ENCODE peak calls at places on chromosomes 11 and 22, in seven cellular contexts. D is mammary epithelial cell, Y is upper lobe of right lung, I is coronary artery, Z is GM13976, M is adrenal gland, L is retinal pigment epithelial cell. N is an unnamed sample.

GRCh38 chr11:46348986-46349401 is 1.7 kb downstream of the DGKZ start:
- DNase-seq in I (no peak), D (no peak), M (no peak), L (no peak), Y (no peak), Z (no peak), N (no peak)

GRCh38 chr11:32440372-32440888 is 5.1 kb upstream of the WT1 start:
- DNase-seq in Z (no peak), I (no peak), L (no peak), Y (no peak), M (no peak), D (no peak), N (no peak)

GRCh38 chr22:50084570-50084969 is 656 bp downstream of the MLC1 start:
- DNase-seq in Y (no peak), L (no peak), Z (peak), D (no peak), I (no peak), M (no peak), N (no peak)

GRCh38 chr11:8814923-8815240 is 96.1 kb upstream of the AKIP1 start:
- DNase-seq in I (no peak), M (peak), L (no peak), Y (no peak), D (no peak), Z (no peak), N (no peak)

GRCh38 chr22:49197986-49198704 is 629.5 kb downstream of the BRD1 start:
- DNase-seq in D (no peak), L (no peak), M (peak), I (peak), Y (peak), Z (no peak), N (no peak)

GRCh38 chr11:87097582-87097981 is 59.8 kb downstream of the TMEM135 start:
- DNase-seq in D (peak), M (peak), I (no peak), Y (no peak), L (no peak), Z (peak), N (peak)

GRCh38 chr22:25183959-25184619 is 15.6 kb upstream of the CRYBB3 start:
- DNase-seq in M (no peak), D (no peak), Y (peak), L (no peak), Z (no peak), I (no peak), N (no peak)

GRCh38 chr11:112610494-112610893 is 349.8 kb upstream of the PLET1 start:
- DNase-seq in I (no peak), D (peak), L (no peak), Y (no peak), Z (no peak), M (no peak), N (no peak)

GRCh38 chr11:6817668-6818067 is 18.2 kb upstream of the OR6A2 start:
- DNase-seq in D (no peak), I (no peak), Y (no peak), Z (no peak), L (no peak), M (no peak), N (no peak)

GRCh38 chr11:117839936-117840813 is 15.6 kb upstream of the FXYD2 start:
- DNase-seq in Y (peak), D (no peak), L (no peak), Z (no peak), M (no peak), I (peak), N (no peak)

GRCh38 chr11:66157182-66157864 is 87.3 kb downstream of the PACS1 start:
- DNase-seq in M (no peak), Y (no peak), D (no peak), L (no peak), I (no peak), Z (peak), N (peak)

GRCh38 chr11:126415669-126416420 is 60.4 kb downstream of the ST3GAL4 start:
- DNase-seq in I (peak), L (no peak), D (no peak), M (peak), Z (no peak), Y (peak), N (no peak)

GRCh38 chr11:87355614-87356013 is 317.9 kb downstream of the TMEM135 start:
- DNase-seq in I (no peak), Z (no peak), M (no peak), Y (no peak), L (no peak), D (no peak), N (no peak)

GRCh38 chr22:31661851-31662667 is at the start of gene PISD:
- DNase-seq in L (peak), Z (peak), D (peak), Y (peak), M (peak), I (peak), N (peak)

GRCh38 chr11:4041731-4042391 is 52.7 kb upstream of the RRM1 start:
- DNase-seq in Z (no peak), M (no peak), I (no peak), D (no peak), Y (no peak), L (no peak), N (no peak)

GRCh38 chr11:128868851-128869671 is 2.0 kb upstream of the KCNJ1 start:
- DNase-seq in Y (no peak), M (no peak), I (no peak), Z (no peak), D (no peak), L (no peak), N (no peak)

GRCh38 chr11:120482149-120482548 is 29.4 kb upstream of the GRIK4 start:
- DNase-seq in M (peak), Z (no peak), Y (no peak), I (no peak), L (no peak), D (no peak), N (no peak)

GRCh38 chr22:38021201-38021600 is 36.0 kb upstream of the PICK1 start:
- DNase-seq in Z (no peak), D (no peak), M (no peak), Y (no peak), L (no peak), I (no peak), N (no peak)

GRCh38 chr22:37659897-37660708 is 1.6 kb downstream of the PDXP start:
- DNase-seq in D (no peak), L (no peak), M (peak), Y (no peak), I (no peak), Z (no peak), N (no peak)

GRCh38 chr11:64760759-64761417 is 1.1 kb upstream of the PYGM start:
- DNase-seq in I (no peak), M (no peak), Y (peak), D (no peak), Z (peak), L (no peak), N (peak)

GRCh38 chr11:45282070-45282469 is 4.1 kb downstream of the SYT13 start:
- DNase-seq in M (no peak), Y (no peak), D (no peak), L (no peak), Z (no peak), I (no peak), N (no peak)

GRCh38 chr22:19753090-19753842 is 7.3 kb upstream of the TBX1 start:
- DNase-seq in I (no peak), Y (no peak), Z (no peak), M (no peak), L (no peak), D (no peak), N (no peak)

GRCh38 chr11:29324328-29324727 is 692.5 kb downstream of the KCNA4 start:
- DNase-seq in Y (no peak), Z (no peak), L (no peak), M (no peak), I (no peak), D (no peak), N (no peak)

GRCh38 chr11:1825785-1826451 is 8.9 kb upstream of the SYT8 start:
- DNase-seq in I (no peak), D (no peak), Y (no peak), L (no peak), Z (no peak), M (no peak), N (no peak)

GRCh38 chr11:706957-707816 is 1.2 kb downstream of the EPS8L2 start:
- DNase-seq in L (no peak), Z (no peak), M (peak), Y (peak), I (peak), D (peak), N (peak)
- TF ChIP-seq CTCF in L (peak), Z (no peak), M (no peak), Y (no peak), I (no peak), D (no peak), N (no peak)

DNA sequence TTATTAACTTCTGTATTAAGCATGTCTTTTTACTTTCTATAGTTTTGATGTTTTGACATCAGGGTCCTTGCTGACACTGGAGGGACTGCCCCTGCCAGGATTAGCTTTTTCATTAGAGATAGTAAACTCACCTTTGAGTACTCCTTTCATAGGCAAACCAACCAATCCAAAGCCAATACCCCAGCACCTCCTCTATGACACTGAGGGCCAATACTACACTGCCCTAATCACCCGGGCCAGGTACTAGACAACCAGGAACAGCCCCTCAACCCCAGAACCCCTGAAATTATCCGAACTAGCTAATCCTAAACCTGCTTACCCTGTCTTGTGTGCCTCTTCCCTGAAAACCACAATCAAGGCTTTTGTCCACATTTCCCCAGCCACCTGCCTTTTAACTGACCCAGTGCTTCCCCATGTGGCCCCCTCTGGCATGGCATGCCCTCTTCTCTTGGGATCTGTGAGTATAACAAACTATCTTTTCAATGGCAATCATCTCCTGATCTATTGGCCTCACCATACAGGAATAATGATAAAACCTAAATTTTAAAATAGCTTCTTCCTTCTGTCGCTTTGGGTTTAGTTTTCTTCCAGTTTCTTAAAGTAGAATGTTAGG is 31.2 kb downstream of the RAB6A start:
- DNase-seq in Z (no peak), L (no peak), M (no peak), Y (no peak), I (no peak), D (no peak), N (no peak)
- TF ChIP-seq CTCF in Z (no peak), L (peak), M (peak), Y (peak), I (no peak), D (peak), N (peak)

GRCh38 chr11:11073996-11074395 is 216.1 kb upstream of the ZBED5 start:
- DNase-seq in M (no peak), I (no peak), D (peak), Y (no peak), Z (no peak), L (no peak), N (no peak)

GRCh38 chr11:11076276-11076675 is 218.4 kb upstream of the ZBED5 start:
- DNase-seq in L (no peak), M (no peak), D (no peak), I (no peak), Y (no peak), Z (no peak), N (no peak)

GRCh38 chr11:11074686-11075370 is 217.0 kb upstream of the ZBED5 start:
- DNase-seq in D (no peak), I (no peak), M (no peak), L (no peak), Y (no peak), Z (no peak), N (no peak)

GRCh38 chr11:11076879-11077278 is 219.0 kb upstream of the ZBED5 start:
- DNase-seq in I (no peak), M (no peak), D (no peak), Y (no peak), Z (no peak), L (no peak), N (no peak)

DNA sequence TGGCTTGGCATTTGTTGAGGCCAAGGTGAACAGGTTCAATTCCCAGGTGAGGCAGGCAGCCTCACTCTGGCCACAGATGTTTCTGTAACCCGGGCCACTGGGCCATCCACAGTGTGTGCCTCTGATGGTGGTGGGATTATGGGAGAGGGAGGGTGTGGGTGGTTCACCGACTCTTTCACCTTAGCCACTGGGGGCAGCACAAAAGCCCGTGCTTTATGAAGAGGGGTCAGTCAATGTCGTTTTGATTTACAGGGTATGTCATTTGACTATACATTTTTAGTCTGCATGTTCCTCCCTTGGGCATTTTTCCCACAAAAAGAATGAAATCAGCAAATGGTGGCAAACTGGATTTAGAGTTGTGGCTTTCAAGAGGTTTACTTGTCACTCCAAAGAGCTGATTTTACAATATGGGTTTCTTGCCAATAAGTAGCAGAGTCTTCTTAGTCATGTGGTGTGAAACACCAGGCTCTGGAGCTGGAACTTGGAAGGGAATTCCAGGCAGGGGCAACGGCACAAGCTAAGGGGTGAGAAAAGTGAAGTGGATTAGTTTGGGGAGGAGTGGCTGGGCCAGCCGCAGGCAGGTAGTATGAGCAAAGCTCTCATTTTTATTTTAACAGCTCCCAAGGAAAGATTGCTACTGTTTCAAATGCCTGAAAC is 217.8 kb upstream of the ZBED5 start:
- DNase-seq in D (no peak), M (no peak), L (no peak), I (no peak), Z (no peak), Y (no peak), N (no peak)
- TF ChIP-seq CTCF in D (no peak), M (no peak), L (peak), I (no peak), Z (no peak), Y (no peak), N (no peak)

GRCh38 chr11:20589796-20590195 is 9.6 kb upstream of the SLC6A5 start:
- DNase-seq in I (no peak), L (no peak), D (no peak), M (no peak), Y (no peak), Z (no peak), N (no peak)

GRCh38 chr11:20596629-20597129 is 2.7 kb upstream of the SLC6A5 start:
- DNase-seq in Z (no peak), L (no peak), M (no peak), D (peak), Y (no peak), I (no peak), N (peak)

GRCh38 chr11:20594274-20595061 is 4.9 kb upstream of the SLC6A5 start:
- DNase-seq in Z (no peak), I (no peak), M (no peak), L (no peak), Y (no peak), D (no peak), N (no peak)

GRCh38 chr11:20595101-20595500 is 4.3 kb upstream of the SLC6A5 start:
- DNase-seq in Z (no peak), Y (no peak), M (no peak), I (no peak), D (no peak), L (no peak), N (no peak)

GRCh38 chr11:20592741-20593140 is 6.7 kb upstream of the SLC6A5 start:
- DNase-seq in I (no peak), D (no peak), Y (no peak), Z (no peak), L (no peak), M (no peak), N (no peak)
- TF ChIP-seq CTCF in I (no peak), D (no peak), Y (no peak), Z (no peak), L (no peak), M (no peak), N (no peak)

GRCh38 chr11:90555477-90555876 is 332.6 kb upstream of the CHORDC1 start:
- DNase-seq in L (no peak), M (no peak), Y (no peak), I (no peak), D (no peak), Z (no peak), N (no peak)
- TF ChIP-seq CTCF in L (no peak), M (no peak), Y (no peak), I (no peak), D (no peak), Z (no peak), N (no peak)

GRCh38 chr11:20671856-20672546 is 2.6 kb downstream of the NELL1 start:
- DNase-seq in I (no peak), Y (no peak), D (peak), M (no peak), Z (peak), L (no peak), N (peak)
- TF ChIP-seq CTCF in I (no peak), Y (no peak), D (peak), M (no peak), Z (no peak), L (peak), N (peak)

DNA sequence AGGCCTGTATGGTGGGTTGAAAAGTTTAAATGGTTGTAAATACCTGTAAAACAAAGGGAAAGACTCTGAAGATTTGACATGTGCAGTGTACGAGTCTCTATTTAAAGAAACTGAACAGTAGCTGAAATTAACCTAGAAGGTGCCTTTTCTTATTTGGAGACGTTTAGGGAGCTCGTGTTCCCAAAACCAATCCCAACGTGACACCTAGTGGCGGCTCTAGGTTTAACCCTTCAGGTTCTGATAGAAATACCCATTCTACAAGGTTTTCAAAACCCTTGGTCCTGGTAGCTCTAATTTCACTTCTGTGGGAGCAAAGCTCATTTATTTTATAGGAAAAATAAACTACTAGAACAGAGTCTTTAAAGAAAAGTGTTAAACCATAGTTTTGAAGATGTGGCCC is 258.3 kb downstream of the LRRC4C start:
- DNase-seq in M (peak), Y (no peak), L (no peak), Z (peak), D (peak), I (no peak), N (peak)
- TF ChIP-seq CTCF in M (peak), Y (peak), L (peak), Z (peak), D (peak), I (no peak), N (peak)

N was measured in GM13977.